ENCODE peak calls at places on chromosomes 5 and 9, in four cellular contexts. T is ACHN; U is GF-D8; F is stimulated activated naive CD8-positive, alpha-beta T cell treated with anti-CD3 and anti-CD28 coated beads, Interleukin-15, amount 100 ng/mL, for 72 hours. S is an unnamed sample.

GRCh38 chr5:112847306-112847705 is 13.8 kb upstream of the SRP19 start:
- DNase-seq in T (no peak), U (no peak), F (no peak), S (no peak)

GRCh38 chr5:171667341-171668096 is 118.1 kb upstream of the SMIM23 start:
- DNase-seq in T (no peak), U (no peak), F (no peak), S (peak)

GRCh38 chr5:159905496-159905895 is 10.8 kb upstream of the ADRA1B start:
- DNase-seq in T (peak), U (no peak), F (no peak), S (no peak)

GRCh38 chr5:43573058-43573457 is 16.2 kb upstream of the PAIP1 start:
- DNase-seq in T (no peak), U (no peak), F (no peak), S (no peak)

GRCh38 chr9:19271081-19271480 is 40.6 kb downstream of the DENND4C start:
- DNase-seq in T (no peak), U (no peak), F (no peak), S (no peak)

GRCh38 chr5:1471997-1472963 is 27.0 kb upstream of the SLC6A3 start:
- DNase-seq in T (no peak), U (no peak), F (no peak), S (peak)

GRCh38 chr5:9046756-9047481 is 499.0 kb downstream of the SEMA5A start:
- DNase-seq in T (peak), U (no peak), F (no peak), S (no peak)

GRCh38 chr9:127865645-127866464 is 11.4 kb upstream of the ENG start:
- DNase-seq in T (no peak), U (peak), F (no peak), S (no peak)

S was measured in body of pancreas.